ENCODE peak calls at places on chromosomes 5 and 9, in four cellular contexts. One of them, this sample, is unnamed.
A peak's percentile ranks its signal among the peaks of the same experiment; 100 is the strongest.

GRCh38 chr5:139746691-139747582 is 48.7 kb upstream of the PSD2 start:
- DNase-seq in ELR: peak; percentile 35
- DNase-seq in aorta: peak; percentile 87
- DNase-seq in amniotic stem cell: no peak
- DNase-seq in this sample: peak; percentile 87

GRCh38 chr5:103283869-103284268 is 25.3 kb downstream of the MACIR start:
- DNase-seq in ELR: no peak
- DNase-seq in aorta: no peak
- DNase-seq in amniotic stem cell: no peak
- DNase-seq in this sample: no peak

GRCh38 chr5:117657591-117657990 is 1083.0 kb upstream of the SEMA6A start:
- DNase-seq in aorta: no peak
- DNase-seq in ELR: no peak
- DNase-seq in amniotic stem cell: no peak
- DNase-seq in this sample: no peak

GRCh38 chr5:181173420-181174342 is 26.3 kb downstream of the OR2V2 start:
- DNase-seq in amniotic stem cell: no peak
- DNase-seq in aorta: peak; percentile 55
- DNase-seq in ELR: peak; percentile 84
- DNase-seq in this sample: peak; percentile 84

GRCh38 chr5:131008329-131008728 is 156.7 kb downstream of the HINT1 start:
- DNase-seq in ELR: no peak
- DNase-seq in aorta: peak; percentile 71
- DNase-seq in amniotic stem cell: no peak
- DNase-seq in this sample: no peak

GRCh38 chr9:106423575-106423974 is 439.4 kb upstream of the ZNF462 start:
- DNase-seq in ELR: no peak
- DNase-seq in amniotic stem cell: no peak
- DNase-seq in aorta: no peak
- DNase-seq in this sample: no peak

GRCh38 chr9:113011911-113012381 is at the start of gene ZNF883:
- DNase-seq in aorta: peak; percentile 78
- DNase-seq in ELR: peak; percentile 64
- DNase-seq in amniotic stem cell: peak; percentile 5
- DNase-seq in this sample: no peak

GRCh38 chr9:88824711-88825110 is 166.6 kb upstream of the S1PR3 start:
- DNase-seq in aorta: no peak
- DNase-seq in amniotic stem cell: no peak
- DNase-seq in ELR: no peak
- DNase-seq in this sample: no peak

GRCh38 chr9:129751841-129752801 is 721 bp downstream of the PTGES start:
- DNase-seq in ELR: no peak
- DNase-seq in aorta: no peak
- DNase-seq in amniotic stem cell: no peak
- DNase-seq in this sample: no peak

GRCh38 chr9:17528859-17529258 is 50.0 kb upstream of the SH3GL2 start:
- DNase-seq in ELR: peak; percentile 33
- DNase-seq in aorta: no peak
- DNase-seq in amniotic stem cell: no peak
- DNase-seq in this sample: no peak

GRCh38 chr5:24547127-24547526 is 97.7 kb downstream of the CDH10 start:
- DNase-seq in amniotic stem cell: no peak
- DNase-seq in aorta: no peak
- DNase-seq in ELR: no peak
- DNase-seq in this sample: no peak

GRCh38 chr5:116013207-116013777 is 19.0 kb upstream of the ARL14EPL start:
- DNase-seq in ELR: no peak
- DNase-seq in amniotic stem cell: no peak
- DNase-seq in aorta: no peak
- DNase-seq in this sample: no peak

GRCh38 chr5:4720831-4721230 is 419.3 kb upstream of the ADAMTS16 start:
- DNase-seq in amniotic stem cell: no peak
- DNase-seq in ELR: no peak
- DNase-seq in aorta: peak; percentile 63
- DNase-seq in this sample: no peak

GRCh38 chr9:21504894-21505293 is 22.8 kb upstream of the IFNE start:
- DNase-seq in ELR: no peak
- DNase-seq in amniotic stem cell: no peak
- DNase-seq in aorta: no peak
- DNase-seq in this sample: no peak

GRCh38 chr9:115548826-115549225 is 430.9 kb upstream of the TNC start:
- DNase-seq in amniotic stem cell: no peak
- DNase-seq in aorta: no peak
- DNase-seq in ELR: no peak
- DNase-seq in this sample: no peak

GRCh38 chr5:172293054-172293744 is 9.6 kb upstream of the UBTD2 start:
- DNase-seq in ELR: peak; percentile 82
- DNase-seq in aorta: no peak
- DNase-seq in amniotic stem cell: peak; percentile 54
- DNase-seq in this sample: peak; percentile 81

GRCh38 chr5:145178667-145179523 is 656.2 kb downstream of the PRELID2 start:
- DNase-seq in amniotic stem cell: no peak
- DNase-seq in ELR: no peak
- DNase-seq in aorta: no peak
- DNase-seq in this sample: no peak

GRCh38 chr9:116149844-116150243 is 3.7 kb upstream of the PAPPA start:
- DNase-seq in amniotic stem cell: no peak
- DNase-seq in aorta: no peak
- DNase-seq in ELR: peak; percentile 56
- DNase-seq in this sample: no peak

GRCh38 chr9:97666907-97667686 is 30.0 kb downstream of the XPA start:
- DNase-seq in amniotic stem cell: no peak
- DNase-seq in ELR: no peak
- DNase-seq in aorta: no peak
- DNase-seq in this sample: no peak

GRCh38 chr5:4078544-4078943 is 482.9 kb downstream of the IRX1 start:
- DNase-seq in aorta: no peak
- DNase-seq in amniotic stem cell: no peak
- DNase-seq in ELR: no peak
- DNase-seq in this sample: no peak

This sample was measured in activated effector memory CD4-positive, alpha-beta T cell treated with anti-CD3 and anti-CD28 coated beads, Interleukin-2, amount 50 U/mL, for 16 hours.